ENCODE peak calls at places on chromosomes 12 and 14, in five cellular contexts. L is transverse colon, Y is stomach, N is A549, B is ovary. H is an unnamed sample.

GRCh38 chr12:3016191-3016590 is 57.0 kb downstream of the TEAD4 start:
- DNase-seq in L (no peak), Y (no peak), N (no peak), B (no peak), H (no peak)

GRCh38 chr12:120213758-120214157 is 12.8 kb upstream of the RPLP0 start:
- DNase-seq in L (no peak), Y (no peak), N (no peak), B (no peak), H (no peak)

GRCh38 chr14:100398044-100398443 is 74.9 kb downstream of the SLC25A47 start:
- DNase-seq in L (peak; percentile 62), Y (no peak), N (peak; percentile 36), B (no peak), H (no peak)

GRCh38 chr12:130583317-130583716 is 132.8 kb downstream of the RIMBP2 start:
- DNase-seq in L (no peak), Y (no peak), N (no peak), B (no peak), H (no peak)

GRCh38 chr14:104891121-104891551 is 26.1 kb downstream of the CEP170B start:
- DNase-seq in L (no peak), Y (no peak), N (no peak), B (no peak), H (no peak)

GRCh38 chr12:20629414-20630156 is 65.5 kb upstream of the SLCO1C1 start:
- DNase-seq in L (peak; percentile 31), Y (no peak), N (peak; percentile 89), B (peak; percentile 19), H (no peak)

GRCh38 chr12:132474237-132474741 is 15.7 kb upstream of the FBRSL1 start:
- DNase-seq in L (no peak), Y (no peak), N (no peak), B (no peak), H (no peak)

GRCh38 chr14:67166450-67166853 is 22.8 kb upstream of the GARIN2 start:
- DNase-seq in L (peak; percentile 32), Y (no peak), N (peak; percentile 64), B (no peak), H (no peak)

GRCh38 chr12:46453428-46453827 is 80.9 kb upstream of the SLC38A2 start:
- DNase-seq in L (no peak), Y (no peak), N (no peak), B (no peak), H (no peak)

GRCh38 chr14:70585221-70585620 is 15.2 kb downstream of the MED6 start:
- DNase-seq in L (no peak), Y (no peak), N (peak; percentile 21), B (no peak), H (no peak)

GRCh38 chr12:65821336-65821735 is 2.9 kb upstream of the HMGA2 start:
- DNase-seq in L (no peak), Y (no peak), N (no peak), B (no peak), H (no peak)

GRCh38 chr14:38696925-38697324 is 406.1 kb downstream of the SEC23A start:
- DNase-seq in L (no peak), Y (no peak), N (no peak), B (no peak), H (no peak)

GRCh38 chr14:29458547-29458946 is 469.1 kb downstream of the PRKD1 start:
- DNase-seq in L (no peak), Y (no peak), N (no peak), B (no peak), H (no peak)

GRCh38 chr12:30796891-30797371 is 42.2 kb upstream of the CAPRIN2 start:
- DNase-seq in L (no peak), Y (no peak), N (peak; percentile 29), B (no peak), H (no peak)

GRCh38 chr12:25058012-25058411 is 109.1 kb upstream of the BCAT1 start:
- DNase-seq in L (no peak), Y (no peak), N (no peak), B (no peak), H (no peak)

GRCh38 chr14:103667671-103668070 is 38.7 kb downstream of the KLC1 start:
- DNase-seq in L (no peak), Y (no peak), N (no peak), B (no peak), H (no peak)

GRCh38 chr12:79415754-79416435 is 274.9 kb downstream of the PAWR start:
- DNase-seq in L (peak; percentile 32), Y (peak; percentile 34), N (peak; percentile 31), B (no peak), H (no peak)

GRCh38 chr12:52735816-52736632 is 32.7 kb upstream of the KRT77 start:
- DNase-seq in L (no peak), Y (no peak), N (no peak), B (no peak), H (no peak)

GRCh38 chr12:67482751-67483661 is 165.5 kb upstream of the DYRK2 start:
- DNase-seq in L (peak; percentile 76), Y (peak; percentile 71), N (no peak), B (peak; percentile 22), H (peak; percentile 91)

GRCh38 chr12:52171950-52172512 is 19.8 kb downstream of the KRT80 start:
- DNase-seq in L (peak; percentile 58), Y (peak; percentile 61), N (peak; percentile 87), B (no peak), H (no peak)

GRCh38 chr12:116196226-116196625 is 81.3 kb downstream of the MED13L start:
- DNase-seq in L (no peak), Y (no peak), N (no peak), B (no peak), H (no peak)

GRCh38 chr12:116426391-116427136 is 132.6 kb upstream of the MAP1LC3B2 start:
- DNase-seq in L (peak; percentile 27), Y (no peak), N (peak; percentile 98), B (peak; percentile 75), H (peak; percentile 85)

GRCh38 chr14:98819132-98819866 is 452.7 kb downstream of the BCL11B start:
- DNase-seq in L (no peak), Y (no peak), N (no peak), B (no peak), H (no peak)

GRCh38 chr12:52527121-52527800 is 7.1 kb upstream of the KRT5 start:
- DNase-seq in L (no peak), Y (no peak), N (no peak), B (no peak), H (no peak)

GRCh38 chr14:59358105-59358504 is 107.1 kb downstream of the GPR135 start:
- DNase-seq in L (no peak), Y (no peak), N (peak; percentile 73), B (no peak), H (peak; percentile 81)

GRCh38 chr14:77799863-77800730 is at the start of gene ADCK1:
- DNase-seq in L (peak; percentile 91), Y (peak; percentile 90), N (peak; percentile 88), B (peak; percentile 81), H (peak; percentile 93)
- TF ChIP-seq POLR2A in L (peak; percentile 61), Y (no peak), N (peak; percentile 75), B (no peak), H (no peak)

GRCh38 chr14:77032483-77032853 is 4.0 kb upstream of the IRF2BPL start:
- DNase-seq in L (no peak), Y (no peak), N (no peak), B (no peak), H (no peak)

GRCh38 chr14:77033622-77034521 is 5.4 kb upstream of the IRF2BPL start:
- DNase-seq in L (peak; percentile 89), Y (peak; percentile 82), N (peak; percentile 94), B (peak; percentile 84), H (peak; percentile 94)

GRCh38 chr14:77031680-77032482 is 3.4 kb upstream of the IRF2BPL start:
- DNase-seq in L (peak; percentile 51), Y (no peak), N (no peak), B (no peak), H (peak; percentile 91)

GRCh38 chr14:77035267-77035666 is 6.8 kb upstream of the IRF2BPL start:
- DNase-seq in L (no peak), Y (no peak), N (no peak), B (no peak), H (no peak)

DNA sequence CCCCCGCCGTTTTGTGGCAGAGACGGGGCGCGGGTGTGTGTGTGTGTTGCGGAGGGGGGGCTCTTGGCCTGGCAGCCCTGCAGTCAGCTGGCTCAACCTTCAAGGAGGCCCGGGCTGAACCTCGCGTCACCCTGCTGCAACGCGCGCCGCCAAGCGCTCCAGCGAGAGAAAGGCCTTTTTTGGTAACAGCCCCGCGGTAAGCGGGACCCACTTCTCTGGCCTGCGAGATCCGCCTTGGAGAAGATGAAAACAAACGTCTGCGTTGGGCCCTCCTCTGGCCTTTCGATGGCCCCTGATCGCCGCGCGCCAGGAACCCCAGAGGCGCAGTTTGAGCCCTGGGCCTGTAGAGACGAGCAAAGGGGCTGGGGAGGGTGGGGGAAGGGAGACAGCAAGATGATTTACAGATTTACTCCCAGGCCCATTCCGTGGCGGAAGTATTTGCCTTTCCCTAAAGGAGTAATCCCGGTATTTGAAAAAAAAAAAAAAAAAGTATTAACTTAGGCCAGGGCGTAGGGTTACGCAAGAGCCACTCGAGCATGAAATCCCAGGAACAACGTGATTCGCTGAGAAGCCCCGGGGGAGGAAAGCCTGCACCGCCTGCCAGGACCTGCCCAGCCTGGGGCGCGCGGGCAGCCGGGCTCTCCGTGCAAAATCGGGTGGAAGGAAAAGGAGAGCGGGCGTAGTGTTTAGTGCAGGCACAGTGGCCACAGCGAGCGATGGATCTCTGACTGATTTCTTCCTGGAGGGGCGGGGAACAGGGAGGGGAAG is 4.5 kb upstream of the IRF2BPL start:
- DNase-seq in L (peak; percentile 89), Y (peak; percentile 91), N (peak; percentile 99), B (peak; percentile 92), H (peak; percentile 99)
- TF ChIP-seq EP300 in L (peak; percentile 69), Y (peak; percentile 77), N (peak; percentile 75), B (peak; percentile 85), H (peak; percentile 87)

GRCh38 chr12:64190140-64190539 is 32.0 kb downstream of the KICS2 start:
- DNase-seq in L (no peak), Y (no peak), N (no peak), B (no peak), H (no peak)
- H3K4me3 ChIP-seq in L (no peak overlapping the region), Y (no peak overlapping the region), N (no peak overlapping the region), B (no peak overlapping the region), H (no peak overlapping the region)

DNA sequence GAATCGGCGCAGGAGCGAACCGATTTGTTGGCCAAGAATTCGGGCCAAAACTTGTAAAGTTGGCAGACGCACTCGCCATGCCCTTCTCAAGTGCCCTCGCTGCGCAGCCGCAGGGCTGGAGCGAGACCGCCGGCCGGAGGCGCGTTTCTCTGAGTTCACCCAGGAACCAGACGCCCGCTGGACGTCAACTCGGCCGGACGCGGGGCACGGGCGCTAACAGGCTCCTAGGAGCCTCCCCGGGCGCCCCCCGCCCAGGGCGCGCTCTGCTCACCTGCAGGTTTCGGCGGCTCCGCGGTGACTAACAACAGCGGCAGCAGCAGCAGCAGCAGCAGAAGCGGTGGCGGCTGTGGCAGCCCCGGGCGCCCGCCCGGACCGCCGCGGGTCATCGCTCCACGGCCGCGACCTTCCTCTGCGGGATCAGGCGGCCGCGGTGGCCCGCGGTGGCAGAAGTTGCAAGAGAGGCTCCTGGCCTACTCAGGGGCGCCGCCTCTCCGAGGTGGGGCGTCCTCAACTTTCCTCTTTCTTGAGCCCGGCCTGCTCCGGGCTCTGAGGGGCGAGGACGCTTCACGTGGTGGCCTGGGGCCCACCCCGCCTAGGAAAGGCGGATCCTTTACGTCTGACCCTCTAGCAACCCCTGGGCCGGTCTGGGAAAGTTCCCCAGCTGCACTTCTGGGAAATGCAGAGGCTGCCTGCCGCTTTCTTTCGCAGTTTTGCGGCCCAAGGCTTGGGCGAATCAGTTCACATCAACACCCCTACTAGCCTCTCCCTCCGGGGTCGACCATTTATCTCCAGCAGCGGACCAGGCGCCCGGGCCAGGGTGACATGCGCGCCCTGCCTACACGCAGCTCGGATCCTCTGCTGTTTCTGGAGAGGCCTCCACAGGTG is at the start of gene PLBD1:
- DNase-seq in L (peak; percentile 71), Y (peak; percentile 77), N (peak; percentile 56), B (peak; percentile 44), H (peak; percentile 85)
- TF ChIP-seq POLR2A in L (peak; percentile 74), Y (no peak), N (peak; percentile 27), B (no peak), H (no peak)